ENCODE peak calls at places on chromosomes 4 and X, in six cellular contexts. Y, J, Q, W, K and O are unnamed samples.

GRCh38 chr4:134935320-134935719 is 733.7 kb upstream of the PABPC4L start:
- DNase-seq in K (peak), Y (peak), Q (peak), J (no peak), W (no peak), O (no peak)

GRCh38 chr4:128221556-128221955 is 66.1 kb downstream of the PGRMC2 start:
- DNase-seq in K (no peak), W (no peak), Q (no peak), Y (no peak), J (no peak), O (no peak)

GRCh38 chr4:73897380-73898136 is 28.4 kb downstream of the CXCL1 start:
- DNase-seq in K (no peak), Q (no peak), W (no peak), J (no peak), Y (no peak), O (peak)

GRCh38 chr4:90198086-90198847 is 71.1 kb downstream of the CCSER1 start:
- DNase-seq in W (no peak), K (no peak), Y (no peak), J (no peak), Q (no peak), O (no peak)

GRCh38 chr4:113616443-113616842 is 145.1 kb downstream of the CAMK2D start:
- DNase-seq in J (no peak), Q (no peak), W (no peak), K (no peak), Y (no peak), O (no peak)

GRCh38 chr4:112102875-112103370 is 42.3 kb upstream of the FAM241A start:
- DNase-seq in K (no peak), W (no peak), J (no peak), Q (no peak), Y (no peak), O (no peak)

GRCh38 chrX:22730542-22730941 is 269.2 kb upstream of the DDX53 start:
- DNase-seq in W (no peak), K (peak), J (no peak), Y (no peak), Q (no peak), O (no peak)

GRCh38 chrX:150982235-150982785 is 825 bp upstream of the HMGB3 start:
- DNase-seq in Y (no peak), K (no peak), W (no peak), Q (no peak), J (no peak), O (no peak)

GRCh38 chr4:25567253-25567652 is 88.4 kb upstream of the SLC34A2 start:
- DNase-seq in Y (no peak), J (no peak), W (no peak), K (no peak), Q (no peak), O (no peak)

GRCh38 chr4:6172093-6172926 is 28.0 kb downstream of the JAKMIP1 start:
- DNase-seq in W (no peak), K (no peak), J (no peak), Y (peak), Q (no peak), O (no peak)

GRCh38 chr4:4524364-4524763 is 17.5 kb downstream of the STX18 start:
- DNase-seq in W (peak), Y (peak), Q (no peak), K (peak), J (no peak), O (no peak)

GRCh38 chr4:147509386-147509785 is 28.5 kb downstream of the EDNRA start:
- DNase-seq in W (no peak), Q (no peak), J (no peak), K (peak), Y (no peak), O (no peak)

GRCh38 chr4:186887211-186887785 is 163.6 kb upstream of the FAT1 start:
- DNase-seq in J (no peak), K (no peak), Q (no peak), Y (no peak), W (no peak), O (peak)

GRCh38 chr4:77385124-77385969 is 220.3 kb upstream of the CXCL13 start:
- DNase-seq in Q (peak), W (peak), K (peak), Y (peak), J (peak), O (peak)

DNA sequence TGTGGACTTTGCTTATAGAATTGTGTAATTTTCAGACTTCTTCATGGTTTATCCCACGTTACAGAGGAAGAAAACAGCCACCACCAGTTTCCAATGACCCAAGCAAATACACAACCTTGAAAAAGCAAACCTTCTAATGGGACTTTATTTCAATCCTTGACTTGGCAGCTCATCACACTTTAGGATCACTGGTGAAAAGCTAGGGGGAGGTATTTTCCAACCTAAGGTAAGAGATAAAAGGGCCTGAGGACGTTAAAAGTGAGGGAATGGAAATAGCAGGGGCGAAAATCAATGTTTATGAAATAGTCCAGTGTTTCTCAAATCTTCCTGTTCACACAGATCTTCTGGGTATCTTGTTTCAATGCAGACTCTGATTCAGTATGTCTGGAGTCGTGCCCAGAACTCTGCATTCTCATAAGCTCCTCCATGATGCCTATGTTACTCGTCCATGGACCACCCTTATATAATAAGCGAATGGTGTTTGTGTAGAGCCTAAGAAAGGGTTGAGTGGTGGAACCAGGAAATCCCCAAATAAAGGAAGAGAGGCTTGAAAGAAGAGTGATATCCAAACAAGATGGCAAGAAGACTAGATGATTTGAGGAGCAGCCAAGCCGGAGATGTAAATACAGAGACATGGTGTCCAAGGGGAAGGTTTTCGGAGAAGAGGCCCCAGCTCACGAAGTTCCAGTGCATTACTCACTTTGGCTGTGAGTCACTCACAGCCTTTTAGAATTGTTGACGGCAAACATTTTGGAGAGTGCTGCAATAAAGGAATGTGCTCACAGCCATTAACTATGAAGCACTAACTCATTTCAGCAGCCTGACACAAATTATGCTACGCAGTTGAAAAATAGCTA is 215.6 kb upstream of the PPARGC1A start:
- DNase-seq in W (no peak), J (peak), K (no peak), Q (no peak), Y (no peak), O (peak)
- TF ChIP-seq CTCF in W (no peak), J (no peak), K (no peak), Q (no peak), Y (no peak), O (no peak)

GRCh38 chr4:54840992-54841768 is 183.4 kb downstream of the KIT start:
- DNase-seq in W (no peak), K (no peak), Q (no peak), Y (peak), J (no peak), O (no peak)
- TF ChIP-seq CTCF in W (no peak), K (no peak), Q (no peak), Y (no peak), J (peak), O (peak)

GRCh38 chr4:47224361-47224760 is 193.0 kb downstream of the GABRB1 start:
- DNase-seq in Q (no peak), J (no peak), Y (no peak), K (no peak), W (no peak), O (no peak)

GRCh38 chr4:47221721-47222120 is 190.4 kb downstream of the GABRB1 start:
- DNase-seq in Q (no peak), J (no peak), K (no peak), W (no peak), Y (no peak), O (peak)

GRCh38 chr4:47218631-47219030 is 187.3 kb downstream of the GABRB1 start:
- DNase-seq in J (no peak), Y (no peak), Q (no peak), K (no peak), W (no peak), O (peak)

GRCh38 chr4:47219586-47219985 is 188.2 kb downstream of the GABRB1 start:
- DNase-seq in J (no peak), W (no peak), Y (no peak), Q (no peak), K (no peak), O (no peak)

DNA sequence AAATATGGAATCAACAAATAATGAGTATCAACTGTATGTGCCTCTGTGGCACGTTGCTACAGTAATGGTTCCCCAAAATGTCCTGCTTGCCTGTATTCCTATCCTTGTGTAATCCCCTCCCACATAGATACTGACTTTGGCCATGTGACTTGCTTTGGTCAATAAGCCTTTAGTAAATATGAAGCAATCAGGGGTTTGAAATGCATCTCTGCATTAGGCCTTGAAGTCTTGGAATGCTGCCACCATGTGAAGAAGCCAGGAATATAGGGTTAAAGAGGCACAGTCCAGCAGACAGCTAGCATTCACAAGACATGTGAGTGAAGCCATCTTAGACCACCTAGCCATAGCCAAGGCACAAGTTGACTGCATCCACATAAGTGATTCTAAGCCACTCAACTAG is 190.9 kb downstream of the GABRB1 start:
- DNase-seq in W (no peak), K (no peak), J (no peak), Y (no peak), Q (no peak), O (no peak)
- TF ChIP-seq CTCF in W (no peak), K (no peak), J (no peak), Y (no peak), Q (no peak), O (no peak)

GRCh38 chr4:87220094-87220831 is at the start of gene KLHL8:
- DNase-seq in J (peak), Q (peak), W (peak), K (peak), Y (peak), O (peak)
- TF ChIP-seq CTCF in J (no peak), Q (no peak), W (no peak), K (no peak), Y (no peak), O (peak)

DNA sequence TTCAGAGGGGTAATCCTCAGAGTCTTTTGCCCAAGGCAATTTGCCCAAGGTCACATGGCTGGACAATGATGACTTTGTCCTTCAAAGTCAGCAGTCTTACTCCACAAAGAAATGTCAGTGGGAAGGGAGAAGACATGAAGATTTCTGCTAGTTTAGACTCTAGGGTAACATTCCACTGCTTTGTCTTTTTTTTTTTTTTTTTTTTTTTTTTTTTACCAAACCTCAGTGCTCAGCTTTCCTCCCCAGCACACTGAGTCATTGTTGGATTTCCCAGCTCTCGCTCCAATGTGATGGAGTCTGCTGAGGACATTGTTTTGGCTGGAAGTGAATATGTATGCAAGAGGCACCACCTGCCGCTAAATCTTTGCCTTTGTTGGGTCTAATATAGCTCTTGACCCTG is 7.2 kb upstream of the C1QTNF7 start:
- DNase-seq in K (no peak), W (no peak), Y (no peak), J (peak), Q (peak), O (peak)
- TF ChIP-seq CTCF in K (no peak), W (no peak), Y (no peak), J (no peak), Q (no peak), O (no peak)